ENCODE peak calls at places on chromosomes 6 and 20, in five cellular contexts. One of them, this sample, is unnamed.

GRCh38 chr6:88165877-88166492 is at the start of gene CNR1:
- DNase-seq in ovary: peak
- DNase-seq in breast epithelium: no peak
- DNase-seq in body of pancreas: peak
- DNase-seq in right lobe of liver: peak
- DNase-seq in this sample: peak

GRCh38 chr20:55592866-55593265 is 412.5 kb downstream of the CBLN4 start:
- DNase-seq in breast epithelium: no peak
- DNase-seq in right lobe of liver: no peak
- DNase-seq in ovary: no peak
- DNase-seq in body of pancreas: no peak
- DNase-seq in this sample: no peak

GRCh38 chr6:121940728-121941127 is 458.7 kb upstream of the HSF2 start:
- DNase-seq in breast epithelium: no peak
- DNase-seq in ovary: no peak
- DNase-seq in body of pancreas: no peak
- DNase-seq in right lobe of liver: no peak
- DNase-seq in this sample: no peak

GRCh38 chr6:155177369-155177961 is 86.3 kb upstream of the CLDN20 start:
- DNase-seq in ovary: no peak
- DNase-seq in right lobe of liver: no peak
- DNase-seq in breast epithelium: no peak
- DNase-seq in body of pancreas: peak
- DNase-seq in this sample: peak

GRCh38 chr6:27872634-27873028 is 39.6 kb downstream of the OR2B2 start:
- DNase-seq in right lobe of liver: no peak
- DNase-seq in breast epithelium: no peak
- DNase-seq in body of pancreas: no peak
- DNase-seq in ovary: no peak
- DNase-seq in this sample: no peak

GRCh38 chr20:38872491-38873049 is 53.6 kb upstream of the FAM83D start:
- DNase-seq in body of pancreas: no peak
- DNase-seq in right lobe of liver: no peak
- DNase-seq in breast epithelium: no peak
- DNase-seq in ovary: no peak
- DNase-seq in this sample: no peak

GRCh38 chr6:2222275-2222842 is 23.0 kb downstream of the GMDS start:
- DNase-seq in body of pancreas: no peak
- DNase-seq in breast epithelium: no peak
- DNase-seq in right lobe of liver: no peak
- DNase-seq in ovary: no peak
- DNase-seq in this sample: no peak

GRCh38 chr6:23089981-23090380 is 520.6 kb downstream of the HDGFL1 start:
- DNase-seq in ovary: no peak
- DNase-seq in body of pancreas: no peak
- DNase-seq in breast epithelium: no peak
- DNase-seq in right lobe of liver: no peak
- DNase-seq in this sample: no peak

GRCh38 chr20:33584976-33585375 is 77.2 kb upstream of the C20orf144 start:
- DNase-seq in right lobe of liver: no peak
- DNase-seq in breast epithelium: no peak
- DNase-seq in body of pancreas: no peak
- DNase-seq in ovary: no peak
- DNase-seq in this sample: no peak

GRCh38 chr20:63955281-63955845 is 853 bp downstream of the UCKL1 start:
- DNase-seq in ovary: peak
- DNase-seq in body of pancreas: no peak
- DNase-seq in breast epithelium: no peak
- DNase-seq in right lobe of liver: no peak
- DNase-seq in this sample: no peak

GRCh38 chr6:167800549-167800948 is 26.2 kb upstream of the AFDN start:
- DNase-seq in body of pancreas: no peak
- DNase-seq in right lobe of liver: no peak
- DNase-seq in ovary: no peak
- DNase-seq in breast epithelium: no peak
- DNase-seq in this sample: no peak

GRCh38 chr6:80610821-80611220 is 504.4 kb downstream of the BCKDHB start:
- DNase-seq in ovary: no peak
- DNase-seq in breast epithelium: no peak
- DNase-seq in body of pancreas: no peak
- DNase-seq in right lobe of liver: no peak
- DNase-seq in this sample: no peak

GRCh38 chr6:32945106-32945761 is 4.4 kb upstream of the HLA-DMB start:
- DNase-seq in breast epithelium: no peak
- DNase-seq in ovary: no peak
- DNase-seq in right lobe of liver: no peak
- DNase-seq in body of pancreas: no peak
- DNase-seq in this sample: no peak

GRCh38 chr20:63782051-63782471 is 42.5 kb downstream of the SLC2A4RG start:
- DNase-seq in ovary: no peak
- DNase-seq in right lobe of liver: no peak
- DNase-seq in breast epithelium: no peak
- DNase-seq in body of pancreas: no peak
- DNase-seq in this sample: no peak

GRCh38 chr20:15702161-15702560 is 871.1 kb downstream of the KIF16B start:
- DNase-seq in breast epithelium: no peak
- DNase-seq in body of pancreas: no peak
- DNase-seq in right lobe of liver: no peak
- DNase-seq in ovary: no peak
- DNase-seq in this sample: no peak

GRCh38 chr6:37068523-37069270 is 63.2 kb downstream of the FGD2 start:
- DNase-seq in right lobe of liver: no peak
- DNase-seq in breast epithelium: no peak
- DNase-seq in body of pancreas: no peak
- DNase-seq in ovary: no peak
- DNase-seq in this sample: no peak

GRCh38 chr6:3287308-3287707 is 28.6 kb downstream of the PSMG4 start:
- DNase-seq in right lobe of liver: no peak
- DNase-seq in breast epithelium: peak
- DNase-seq in body of pancreas: no peak
- DNase-seq in ovary: no peak
- DNase-seq in this sample: no peak

GRCh38 chr6:34194770-34195169 is 41.9 kb upstream of the HMGA1 start:
- DNase-seq in ovary: no peak
- DNase-seq in body of pancreas: no peak
- DNase-seq in right lobe of liver: no peak
- DNase-seq in breast epithelium: no peak
- DNase-seq in this sample: no peak

GRCh38 chr6:163679753-163680152 is 265.2 kb downstream of the QKI start:
- DNase-seq in right lobe of liver: no peak
- DNase-seq in body of pancreas: no peak
- DNase-seq in breast epithelium: no peak
- DNase-seq in ovary: no peak
- DNase-seq in this sample: no peak

GRCh38 chr20:1711826-1712601 is 54.4 kb upstream of the SIRPG start:
- DNase-seq in right lobe of liver: no peak
- DNase-seq in ovary: no peak
- DNase-seq in body of pancreas: no peak
- DNase-seq in breast epithelium: no peak
- DNase-seq in this sample: no peak

GRCh38 chr20:63183422-63184146 is 32.3 kb downstream of the YTHDF1 start:
- DNase-seq in breast epithelium: no peak
- DNase-seq in ovary: no peak
- DNase-seq in body of pancreas: peak
- DNase-seq in right lobe of liver: no peak
- DNase-seq in this sample: peak

GRCh38 chr6:99618649-99619408 is 12.2 kb downstream of the PRDM13 start:
- DNase-seq in right lobe of liver: no peak
- DNase-seq in breast epithelium: no peak
- DNase-seq in ovary: no peak
- DNase-seq in body of pancreas: no peak
- DNase-seq in this sample: no peak

GRCh38 chr6:52019092-52019491 is 68.3 kb downstream of the PKHD1 start:
- DNase-seq in breast epithelium: no peak
- DNase-seq in right lobe of liver: peak
- DNase-seq in ovary: no peak
- DNase-seq in body of pancreas: no peak
- DNase-seq in this sample: no peak

DNA sequence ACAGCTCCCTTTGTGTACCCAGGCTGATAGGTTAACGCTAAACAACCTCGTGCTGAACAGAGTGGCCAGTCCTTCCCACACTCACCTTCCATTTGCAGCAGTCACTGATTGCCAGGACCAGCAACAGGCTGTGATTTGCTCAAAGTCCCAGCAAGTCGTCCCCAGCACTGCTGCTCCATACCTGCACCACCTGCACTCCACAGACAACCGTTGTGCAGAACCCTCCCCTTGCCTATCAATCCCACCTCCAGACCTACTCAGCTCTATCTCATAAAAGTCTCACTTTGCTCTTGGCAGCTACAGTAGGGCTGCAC is 43.1 kb upstream of the SCML4 start:
- DNase-seq in body of pancreas: no peak
- DNase-seq in right lobe of liver: no peak
- DNase-seq in ovary: no peak
- DNase-seq in breast epithelium: no peak
- DNase-seq in this sample: no peak
- TF ChIP-seq POLR2A in body of pancreas: no peak
- TF ChIP-seq POLR2A in right lobe of liver: no peak
- TF ChIP-seq POLR2A in ovary: no peak
- TF ChIP-seq POLR2A in breast epithelium: no peak
- TF ChIP-seq POLR2A in this sample: no peak

GRCh38 chr6:74280130-74280692 is 584.2 kb downstream of the CD109 start:
- DNase-seq in right lobe of liver: no peak
- DNase-seq in ovary: no peak
- DNase-seq in breast epithelium: no peak
- DNase-seq in body of pancreas: no peak
- DNase-seq in this sample: no peak
- TF ChIP-seq CTCF in right lobe of liver: no peak
- TF ChIP-seq CTCF in ovary: no peak
- TF ChIP-seq CTCF in breast epithelium: no peak
- TF ChIP-seq CTCF in body of pancreas: no peak
- TF ChIP-seq CTCF in this sample: no peak

GRCh38 chr20:23369424-23369823 is 7.4 kb downstream of the GZF1 start:
- DNase-seq in body of pancreas: no peak
- DNase-seq in right lobe of liver: no peak
- DNase-seq in breast epithelium: no peak
- DNase-seq in ovary: peak
- DNase-seq in this sample: no peak
- TF ChIP-seq POLR2A in body of pancreas: no peak
- TF ChIP-seq POLR2A in right lobe of liver: no peak
- TF ChIP-seq POLR2A in breast epithelium: no peak
- TF ChIP-seq POLR2A in ovary: no peak
- TF ChIP-seq POLR2A in this sample: no peak

DNA sequence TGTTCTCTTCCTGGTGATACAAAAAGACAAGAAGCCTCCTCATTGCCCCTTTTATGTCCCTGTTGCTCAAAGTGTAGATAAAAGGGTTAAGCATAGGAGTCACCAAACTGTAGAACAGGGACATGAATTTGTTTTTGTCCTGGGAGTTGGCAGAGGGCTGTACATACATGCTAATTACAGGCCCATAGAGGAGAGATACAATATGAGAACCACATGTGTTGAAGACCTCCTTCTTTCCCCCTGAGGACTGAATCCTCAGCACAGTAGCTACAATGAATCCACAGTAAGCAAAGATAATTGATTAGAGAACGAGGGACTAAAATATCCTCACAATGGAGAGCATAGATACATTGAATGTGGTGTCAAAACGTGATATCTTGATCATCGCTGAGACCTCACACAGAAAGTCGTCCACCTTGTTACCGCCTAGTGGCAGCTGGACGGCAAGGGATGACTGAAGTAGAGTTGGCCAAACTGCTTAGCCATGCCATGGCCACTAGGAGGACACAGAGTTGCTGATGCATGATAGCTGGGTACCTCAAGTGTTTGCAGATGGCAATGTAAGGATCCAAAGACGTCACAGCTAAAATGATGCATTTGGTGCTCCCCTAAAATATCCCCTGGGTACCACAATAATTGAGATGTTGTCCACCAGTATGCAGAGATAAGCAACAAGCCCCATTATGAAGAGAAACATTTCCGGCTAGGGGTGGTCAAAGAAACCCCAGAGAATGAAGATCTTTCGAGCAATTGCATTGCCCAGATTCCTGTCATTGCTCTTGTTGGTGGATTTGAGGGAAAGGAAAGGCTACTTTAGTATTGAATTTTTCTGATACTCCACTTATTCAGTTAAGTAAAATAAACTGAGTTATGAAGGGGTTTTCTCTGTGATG is 15.0 kb downstream of the OR2B3 start:
- DNase-seq in right lobe of liver: no peak
- DNase-seq in breast epithelium: no peak
- DNase-seq in body of pancreas: no peak
- DNase-seq in ovary: no peak
- DNase-seq in this sample: no peak
- TF ChIP-seq CTCF in right lobe of liver: peak
- TF ChIP-seq CTCF in breast epithelium: peak
- TF ChIP-seq CTCF in body of pancreas: peak
- TF ChIP-seq CTCF in ovary: no peak
- TF ChIP-seq CTCF in this sample: peak

DNA sequence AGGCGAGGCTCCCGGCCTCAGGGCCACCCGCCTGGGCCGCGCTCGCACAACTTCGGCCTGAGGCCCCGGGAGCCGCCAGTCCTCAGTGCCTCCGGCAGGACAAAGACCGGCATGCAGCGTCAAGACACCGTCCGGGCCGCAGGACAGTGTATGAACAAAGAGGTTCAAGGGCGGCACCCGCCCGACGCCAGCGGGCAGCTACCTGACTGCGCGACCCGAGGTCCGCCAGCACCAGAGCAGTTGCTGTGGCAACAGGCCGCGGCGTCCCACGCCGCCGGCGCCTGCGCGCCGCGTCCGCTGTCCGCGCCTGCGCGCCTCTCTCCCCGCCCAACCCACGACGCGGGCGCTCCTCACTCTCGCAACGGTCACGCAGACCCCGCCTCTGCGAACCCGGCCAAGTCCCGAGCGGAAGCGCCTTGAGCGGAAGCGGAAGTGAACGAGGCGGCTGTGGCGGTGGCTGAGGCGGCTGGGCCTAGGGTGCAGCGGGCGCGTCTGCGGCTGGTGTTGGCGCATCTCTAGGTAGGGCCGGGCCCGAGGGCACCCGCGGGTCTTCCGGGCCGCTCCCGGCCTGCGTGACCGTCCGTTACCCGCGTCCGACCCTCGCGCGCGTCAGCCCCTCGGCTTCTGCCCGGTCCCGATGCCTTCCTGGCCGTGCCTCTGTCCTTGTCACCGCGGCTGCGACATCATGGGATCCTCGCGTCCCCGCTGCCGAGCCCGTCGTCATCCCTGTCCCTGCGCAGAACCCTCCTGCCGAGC is at the start of gene FAM120B:
- DNase-seq in breast epithelium: peak
- DNase-seq in ovary: peak
- DNase-seq in right lobe of liver: peak
- DNase-seq in body of pancreas: peak
- DNase-seq in this sample: peak
- TF ChIP-seq POLR2A in breast epithelium: peak
- TF ChIP-seq POLR2A in ovary: peak
- TF ChIP-seq POLR2A in right lobe of liver: peak
- TF ChIP-seq POLR2A in body of pancreas: peak
- TF ChIP-seq POLR2A in this sample: no peak

GRCh38 chr20:3632311-3633004 is 30.7 kb downstream of the GFRA4 start:
- DNase-seq in body of pancreas: no peak
- DNase-seq in breast epithelium: no peak
- DNase-seq in ovary: no peak
- DNase-seq in right lobe of liver: peak
- DNase-seq in this sample: no peak
- TF ChIP-seq CTCF in body of pancreas: peak
- TF ChIP-seq CTCF in breast epithelium: no peak
- TF ChIP-seq CTCF in ovary: no peak
- TF ChIP-seq CTCF in right lobe of liver: peak
- TF ChIP-seq CTCF in this sample: no peak

GRCh38 chr6:26125015-26125690 is 37.9 kb downstream of the HFE start:
- DNase-seq in right lobe of liver: no peak
- DNase-seq in body of pancreas: peak
- DNase-seq in breast epithelium: no peak
- DNase-seq in ovary: peak
- DNase-seq in this sample: peak
- TF ChIP-seq POLR2A in right lobe of liver: no peak
- TF ChIP-seq POLR2A in body of pancreas: no peak
- TF ChIP-seq POLR2A in breast epithelium: no peak
- TF ChIP-seq POLR2A in ovary: no peak
- TF ChIP-seq POLR2A in this sample: peak

This sample was measured in stomach.